ENCODE peak calls at places on chromosome 2, in eight cellular contexts. Y, E, Q, M, G, V, P and I are unnamed samples.
A peak's percentile ranks its signal among the peaks of the same experiment; 100 is the strongest.

GRCh38 chr2:66537001-66537400 is 102.1 kb downstream of the MEIS1 start:
- DNase-seq in Y (no peak), E (no peak), Q (no peak), M (no peak), G (no peak), V (no peak), P (no peak), I (no peak)

GRCh38 chr2:25170888-25171287 is 2.5 kb upstream of the POMC start:
- DNase-seq in Y (no peak), E (no peak), Q (no peak), M (no peak), G (no peak), V (no peak), P (no peak), I (no peak)

GRCh38 chr2:176493221-176493825 is 224.1 kb downstream of the MTX2 start:
- DNase-seq in Y (no peak), E (no peak), Q (no peak), M (no peak), G (no peak), V (no peak), P (no peak), I (no peak)

GRCh38 chr2:215880970-215881369 is 132.4 kb downstream of the MREG start:
- DNase-seq in Y (no peak), E (no peak), Q (no peak), M (no peak), G (no peak), V (no peak), P (peak; percentile 62), I (peak; percentile 60)

GRCh38 chr2:41500895-41501294 is 546.9 kb upstream of the PKDCC start:
- DNase-seq in Y (no peak), E (no peak), Q (no peak), M (no peak), G (no peak), V (no peak), P (peak; percentile 3), I (no peak)

GRCh38 chr2:44459754-44460153 is 98.0 kb downstream of the CAMKMT start:
- DNase-seq in Y (no peak), E (no peak), Q (no peak), M (no peak), G (no peak), V (no peak), P (no peak), I (no peak)

GRCh38 chr2:99297990-99298389 is 3.0 kb downstream of the LYG1 start:
- DNase-seq in Y (no peak), E (no peak), Q (no peak), M (no peak), G (no peak), V (no peak), P (peak; percentile 74), I (no peak)

GRCh38 chr2:234290671-234291070 is 206.2 kb downstream of the ARL4C start:
- DNase-seq in Y (no peak), E (no peak), Q (no peak), M (no peak), G (no peak), V (no peak), P (no peak), I (peak; percentile 42)

GRCh38 chr2:165453672-165454071 is 15.8 kb upstream of the CSRNP3 start:
- DNase-seq in Y (no peak), E (no peak), Q (no peak), M (no peak), G (no peak), V (no peak), P (no peak), I (peak; percentile 39)